ENCODE peak calls at places on chromosomes 4 and X, in four cellular contexts. I is transverse colon, G is GM23248, T is cardiac muscle cell. Z is an unnamed sample.

GRCh38 chr4:102451266-102451665 is 49.9 kb upstream of the NFKB1 start:
- DNase-seq in G (peak; percentile 42), I (no peak), T (no peak), Z (no peak)

GRCh38 chrX:150649096-150649870 is 43.9 kb upstream of the MTMR1 start:
- DNase-seq in T (peak; percentile 34), G (peak; percentile 45), I (peak; percentile 10), Z (no peak)

GRCh38 chr4:167100120-167100519 is 134.2 kb downstream of the SPOCK3 start:
- DNase-seq in I (no peak), G (peak; percentile 17), T (peak; percentile 17), Z (no peak)

GRCh38 chrX:111244238-111244750 is 26.0 kb downstream of the CAPN6 start:
- DNase-seq in I (no peak), G (peak; percentile 25), T (peak; percentile 6), Z (no peak)

GRCh38 chr4:5753766-5754528 is 42.9 kb downstream of the EVC start:
- DNase-seq in T (peak; percentile 91), I (no peak), G (peak; percentile 87), Z (no peak)

GRCh38 chr4:73103799-73104503 is 34.4 kb upstream of the COX18 start:
- DNase-seq in G (no peak), T (peak; percentile 8), I (no peak), Z (no peak)

GRCh38 chrX:140701480-140701879 is 8.1 kb upstream of the LINC00632 start:
- DNase-seq in T (peak; percentile 68), G (peak; percentile 59), I (no peak), Z (no peak)

GRCh38 chrX:47129879-47130358 is 14.6 kb downstream of the NDUFB11 start:
- DNase-seq in T (peak; percentile 9), I (no peak), G (peak; percentile 39), Z (no peak)

GRCh38 chrX:32852203-32852602 is 359.1 kb downstream of the DMD start:
- DNase-seq in I (no peak), T (no peak), G (no peak), Z (no peak)

GRCh38 chr4:151604238-151604637 is 156.6 kb downstream of the GATB start:
- DNase-seq in G (peak; percentile 57), T (peak; percentile 42), I (no peak), Z (no peak)

GRCh38 chr4:44638091-44638490 is 13.3 kb downstream of the YIPF7 start:
- DNase-seq in T (no peak), I (no peak), G (no peak), Z (no peak)

GRCh38 chr4:120922390-120923200 is at the start of gene PRDM5:
- DNase-seq in G (peak; percentile 71), I (peak; percentile 49), T (peak; percentile 76), Z (no peak)

GRCh38 chrX:69222103-69223090 is 57.1 kb upstream of the PJA1 start:
- DNase-seq in T (peak; percentile 80), I (peak; percentile 65), G (peak; percentile 69), Z (peak; percentile 50)

GRCh38 chr4:181017038-181017437 is 1226.2 kb upstream of the TENM3 start:
- DNase-seq in G (no peak), I (no peak), T (no peak), Z (no peak)

GRCh38 chrX:39905475-39905889 is 192.3 kb downstream of the BCOR start:
- DNase-seq in I (peak; percentile 59), T (peak; percentile 50), G (no peak), Z (no peak)

GRCh38 chr4:144572660-144573059 is 73.3 kb upstream of the HHIP start:
- DNase-seq in I (no peak), T (no peak), G (no peak), Z (no peak)

GRCh38 chrX:49673394-49673793 is 22.4 kb downstream of the PAGE1 start:
- DNase-seq in I (no peak), T (no peak), G (no peak), Z (no peak)

GRCh38 chrX:49675075-49675719 is 20.6 kb downstream of the PAGE1 start:
- DNase-seq in G (no peak), T (no peak), I (no peak), Z (no peak)
- H3K9me3 ChIP-seq in G (no peaks in the 10 kb centered on the region), T (no peaks in the 10 kb centered on the region), I (no peaks in the 10 kb centered on the region), Z (no peaks in the 10 kb centered on the region)

GRCh38 chr4:30182786-30183185 is 537.4 kb upstream of the PCDH7 start:
- DNase-seq in G (no peak), T (no peak), I (no peak), Z (no peak)
- H3K9me3 ChIP-seq in G (no peaks in the 10 kb centered on the region), T (no peaks in the 10 kb centered on the region), I (no peaks in the 10 kb centered on the region), Z (no peaks in the 10 kb centered on the region)

DNA sequence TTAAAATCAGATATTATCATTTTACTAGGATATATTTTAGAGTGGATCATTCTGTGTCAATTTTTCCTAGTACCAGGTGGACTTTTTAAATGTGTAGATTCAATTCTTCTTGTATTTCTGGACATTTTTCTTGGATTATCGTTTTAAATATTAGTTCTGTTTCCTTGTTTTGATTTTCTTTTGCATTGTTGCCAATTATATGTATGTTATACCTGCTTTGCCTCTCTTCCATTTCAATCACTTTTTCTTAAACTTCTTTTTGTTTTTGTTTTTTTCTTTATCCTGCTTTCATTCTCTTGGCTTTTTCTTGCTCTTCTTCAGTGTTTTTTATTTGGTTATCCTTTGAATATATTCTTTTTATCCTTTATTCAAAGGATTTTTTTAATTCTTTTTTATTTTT is 141.0 kb downstream of the STOX2 start:
- DNase-seq in G (no peak), T (no peak), I (no peak), Z (no peak)
- H3K9me3 ChIP-seq in G (peaks cover 4% of the 10 kb centered on the region), T (no peaks in the 10 kb centered on the region), I (peaks cover 22% of the 10 kb centered on the region), Z (peaks cover 3% of the 10 kb centered on the region)

GRCh38 chr4:91827914-91828313 is 475.9 kb upstream of the GRID2 start:
- DNase-seq in T (no peak), I (no peak), G (no peak), Z (no peak)
- H3K9me3 ChIP-seq in T (no peaks in the 10 kb centered on the region), I (no peaks in the 10 kb centered on the region), G (no peaks in the 10 kb centered on the region), Z (no peaks in the 10 kb centered on the region)

GRCh38 chrX:20479896-20480295 is 213.2 kb upstream of the RPS6KA3 start:
- DNase-seq in I (no peak), G (no peak), T (no peak), Z (no peak)

GRCh38 chrX:20477836-20478532 is 211.3 kb upstream of the RPS6KA3 start:
- DNase-seq in I (peak; percentile 69), G (no peak), T (no peak), Z (no peak)

GRCh38 chrX:20481632-20482031 is 214.9 kb upstream of the RPS6KA3 start:
- DNase-seq in I (no peak), G (peak; percentile 39), T (peak; percentile 6), Z (no peak)

GRCh38 chrX:20477219-20477618 is 210.5 kb upstream of the RPS6KA3 start:
- DNase-seq in T (no peak), I (no peak), G (no peak), Z (no peak)

GRCh38 chrX:20479048-20479447 is 212.3 kb upstream of the RPS6KA3 start:
- DNase-seq in G (no peak), I (no peak), T (no peak), Z (no peak)
- H3K9me3 ChIP-seq in G (no peaks in the 10 kb centered on the region), I (no peaks in the 10 kb centered on the region), T (no peaks in the 10 kb centered on the region), Z (no peaks in the 10 kb centered on the region)

GRCh38 chr4:48998440-48998839 is 12.4 kb downstream of the CWH43 start:
- DNase-seq in I (no peak), G (no peak), T (no peak), Z (no peak)
- H3K9me3 ChIP-seq in I (no peaks in the 10 kb centered on the region), G (no peaks in the 10 kb centered on the region), T (no peaks in the 10 kb centered on the region), Z (no peaks in the 10 kb centered on the region)

DNA sequence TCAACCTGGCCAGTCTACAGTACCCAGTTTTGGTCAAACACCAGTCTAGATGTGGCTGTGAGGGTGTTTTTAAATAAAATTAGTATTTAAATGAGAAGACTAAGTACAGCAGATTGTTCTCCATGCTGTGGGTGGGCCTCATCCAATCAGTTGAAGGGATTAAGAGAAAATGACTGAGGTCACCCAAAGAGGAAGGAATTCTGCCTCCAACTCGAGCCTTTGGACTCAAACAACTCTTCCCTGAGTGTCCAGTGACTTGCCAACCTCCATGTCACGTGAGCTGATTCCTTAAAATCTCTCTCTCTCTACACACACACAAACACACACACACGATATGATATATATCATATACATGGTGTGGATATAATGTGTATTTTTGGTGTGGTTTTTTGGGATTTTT is 10.0 kb downstream of the TREX2 start:
- DNase-seq in G (no peak), I (no peak), T (no peak), Z (no peak)
- H3K9me3 ChIP-seq in G (no peaks in the 10 kb centered on the region), I (no peaks in the 10 kb centered on the region), T (no peaks in the 10 kb centered on the region), Z (no peaks in the 10 kb centered on the region)

GRCh38 chrX:23643020-23643419 is 24.3 kb upstream of the PRDX4 start:
- DNase-seq in I (no peak), G (no peak), T (no peak), Z (no peak)

DNA sequence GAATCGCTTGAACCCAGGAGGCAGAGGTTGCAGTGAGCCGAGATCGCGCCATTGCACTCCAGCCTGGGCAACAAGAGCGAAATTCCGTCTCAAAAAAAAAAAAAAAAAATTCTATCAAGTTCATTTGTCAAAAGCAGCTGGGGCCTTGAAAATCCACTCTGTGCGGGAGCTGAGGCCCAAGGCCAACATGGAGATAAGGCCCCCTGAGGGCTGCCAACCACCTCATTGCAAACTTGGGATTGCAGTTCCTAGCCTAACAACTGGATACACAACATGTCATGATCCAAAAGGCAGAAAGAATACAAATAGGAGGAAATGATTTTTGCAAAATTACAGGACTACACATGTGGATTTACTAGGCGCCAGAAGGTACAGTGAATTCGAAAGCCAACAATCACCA is 22.5 kb upstream of the PRDX4 start:
- DNase-seq in T (no peak), I (no peak), G (no peak), Z (no peak)
- H3K9me3 ChIP-seq in T (no peaks in the 10 kb centered on the region), I (no peaks in the 10 kb centered on the region), G (no peaks in the 10 kb centered on the region), Z (no peaks in the 10 kb centered on the region)